ENCODE peak calls at places on chromosomes 7 and 10, in four cellular contexts. I, X, K and C are unnamed samples. For H3K36me3, the result is how much of the 10 kb centered on the place peaks cover.

GRCh38 chr10:15267496-15267895 is 99.0 kb upstream of the NMT2 start:
- DNase-seq in I (no peak), K (no peak), X (no peak), C (no peak)

GRCh38 chr7:92794386-92794785 is 42.0 kb downstream of the CDK6 start:
- DNase-seq in I (no peak), X (no peak), K (no peak), C (no peak)

GRCh38 chr10:91514025-91514424 is 103.9 kb downstream of the HECTD2 start:
- DNase-seq in K (no peak), I (no peak), X (no peak), C (no peak)

GRCh38 chr10:103917326-103918052 is 495 bp downstream of the STN1 start:
- DNase-seq in I (peak), K (peak), X (peak), C (peak)

GRCh38 chr10:84715911-84716310 is 387.5 kb downstream of the CCSER2 start:
- DNase-seq in I (no peak), K (no peak), X (no peak), C (no peak)

GRCh38 chr7:138243430-138243829 is 167.2 kb downstream of the AKR1D1 start:
- DNase-seq in X (no peak), I (no peak), K (no peak), C (no peak)

GRCh38 chr7:31642681-31643115 is 44.3 kb upstream of the PPP1R17 start:
- DNase-seq in X (no peak), I (no peak), K (no peak), C (peak)

GRCh38 chr10:58299580-58299979 is 30.6 kb downstream of the CISD1 start:
- DNase-seq in X (peak), K (no peak), I (peak), C (no peak)

GRCh38 chr7:134420509-134421125 is 38.3 kb downstream of the AKR1B1 start:
- DNase-seq in K (no peak), X (no peak), I (no peak), C (no peak)

GRCh38 chr7:21912305-21912704 is 33.4 kb downstream of the CDCA7L start:
- DNase-seq in K (no peak), I (no peak), X (no peak), C (no peak)

GRCh38 chr7:139687980-139688632 is 89.7 kb downstream of the HIPK2 start:
- DNase-seq in K (no peak), I (no peak), X (no peak), C (no peak)

GRCh38 chr10:123804716-123805115 is 86.9 kb downstream of the CPXM2 start:
- DNase-seq in X (no peak), K (no peak), I (no peak), C (no peak)

GRCh38 chr10:114340816-114341215 is 63.5 kb downstream of the AFAP1L2 start:
- DNase-seq in I (no peak), K (no peak), X (no peak), C (no peak)

GRCh38 chr10:28891058-28891713 is 213.9 kb downstream of the BAMBI start:
- DNase-seq in K (no peak), I (no peak), X (no peak), C (no peak)

GRCh38 chr10:127715782-127716378 is 21.1 kb upstream of the FOXI2 start:
- DNase-seq in K (no peak), X (no peak), I (no peak), C (no peak)

GRCh38 chr10:70380350-70381135 is 1.9 kb downstream of the LRRC20 start:
- DNase-seq in K (no peak), X (no peak), I (no peak), C (no peak)

GRCh38 chr7:94394399-94395140 is at the start of gene COL1A2:
- DNase-seq in K (peak), X (peak), I (peak), C (peak)

GRCh38 chr7:99949645-99950228 is 20.3 kb upstream of the GJC3 start:
- DNase-seq in I (no peak), X (no peak), K (no peak), C (no peak)

GRCh38 chr7:155377071-155377836 is 79.6 kb downstream of the INSIG1 start:
- DNase-seq in X (no peak), K (no peak), I (no peak), C (no peak)

GRCh38 chr7:140485463-140486265 is 6.4 kb upstream of the MKRN1 start:
- DNase-seq in K (no peak), I (no peak), X (no peak), C (no peak)

GRCh38 chr7:106095634-106096033 is 16.5 kb downstream of the SYPL1 start:
- DNase-seq in I (no peak), K (no peak), X (no peak), C (no peak)

GRCh38 chr10:7915923-7916322 is 97.6 kb downstream of the TAF3 start:
- DNase-seq in K (no peak), X (no peak), I (no peak), C (no peak)

GRCh38 chr7:98921608-98922372 is 43.5 kb downstream of the TRRAP start:
- DNase-seq in K (no peak), I (no peak), X (no peak), C (no peak)
- H3K36me3 ChIP-seq in K (half or more), I (half or more), X (under half), C (under half)

DNA sequence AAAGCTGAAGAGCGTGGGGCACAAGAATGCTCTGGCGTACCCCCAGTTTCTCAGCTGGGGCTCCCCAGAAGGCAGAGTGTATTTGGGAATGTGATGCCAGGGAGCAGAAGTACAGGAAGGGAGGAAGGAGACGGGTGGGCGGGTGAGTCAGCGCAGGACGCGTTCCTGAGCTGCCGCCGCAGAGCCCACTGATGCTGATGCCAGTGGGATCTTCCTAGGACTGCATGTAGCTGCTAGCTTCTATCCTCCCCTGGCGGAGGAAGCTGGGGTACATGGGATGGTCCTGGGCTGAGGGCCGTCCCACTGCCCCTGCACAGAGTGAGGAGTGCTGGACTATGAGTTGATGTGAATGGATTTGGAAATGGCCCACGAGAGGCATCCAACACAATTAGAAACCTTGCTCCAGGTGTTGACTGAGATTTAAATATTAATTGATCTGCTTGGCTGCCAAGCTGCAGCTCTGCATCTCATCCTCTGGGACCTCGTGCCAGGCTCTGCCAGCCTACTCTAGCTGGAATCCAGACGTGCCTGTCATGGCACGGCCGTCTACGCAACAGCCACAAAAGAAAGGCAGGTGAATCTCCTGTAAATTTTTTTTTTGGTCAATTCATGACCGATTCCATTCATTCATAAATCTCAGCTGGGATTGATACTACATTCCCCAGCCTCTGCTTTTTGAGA is 66.2 kb upstream of the RHEB start:
- DNase-seq in K (no peak), X (no peak), I (no peak), C (no peak)
- H3K36me3 ChIP-seq in K (under half), X (under half), I (under half), C (under half)

GRCh38 chr7:24923172-24923865 is 56.7 kb downstream of the OSBPL3 start:
- DNase-seq in I (no peak), K (no peak), X (no peak), C (no peak)
- H3K36me3 ChIP-seq in I (under half), K (under half), X (under half), C (under half)

GRCh38 chr10:96212911-96213310 is 58.5 kb downstream of the BLNK start:
- DNase-seq in I (no peak), X (no peak), K (no peak), C (no peak)
- H3K36me3 ChIP-seq in I (under half), X (under half), K (under half), C (under half)

GRCh38 chr7:55500117-55500516 is 72.2 kb downstream of the VOPP1 start:
- DNase-seq in I (no peak), X (no peak), K (no peak), C (no peak)
- H3K36me3 ChIP-seq in I (under half), X (under half), K (under half), C (under half)

GRCh38 chr10:74071151-74071550 is 73.2 kb downstream of the VCL start:
- DNase-seq in I (no peak), X (no peak), K (no peak), C (no peak)
- H3K36me3 ChIP-seq in I (under half), X (under half), K (under half), C (under half)

DNA sequence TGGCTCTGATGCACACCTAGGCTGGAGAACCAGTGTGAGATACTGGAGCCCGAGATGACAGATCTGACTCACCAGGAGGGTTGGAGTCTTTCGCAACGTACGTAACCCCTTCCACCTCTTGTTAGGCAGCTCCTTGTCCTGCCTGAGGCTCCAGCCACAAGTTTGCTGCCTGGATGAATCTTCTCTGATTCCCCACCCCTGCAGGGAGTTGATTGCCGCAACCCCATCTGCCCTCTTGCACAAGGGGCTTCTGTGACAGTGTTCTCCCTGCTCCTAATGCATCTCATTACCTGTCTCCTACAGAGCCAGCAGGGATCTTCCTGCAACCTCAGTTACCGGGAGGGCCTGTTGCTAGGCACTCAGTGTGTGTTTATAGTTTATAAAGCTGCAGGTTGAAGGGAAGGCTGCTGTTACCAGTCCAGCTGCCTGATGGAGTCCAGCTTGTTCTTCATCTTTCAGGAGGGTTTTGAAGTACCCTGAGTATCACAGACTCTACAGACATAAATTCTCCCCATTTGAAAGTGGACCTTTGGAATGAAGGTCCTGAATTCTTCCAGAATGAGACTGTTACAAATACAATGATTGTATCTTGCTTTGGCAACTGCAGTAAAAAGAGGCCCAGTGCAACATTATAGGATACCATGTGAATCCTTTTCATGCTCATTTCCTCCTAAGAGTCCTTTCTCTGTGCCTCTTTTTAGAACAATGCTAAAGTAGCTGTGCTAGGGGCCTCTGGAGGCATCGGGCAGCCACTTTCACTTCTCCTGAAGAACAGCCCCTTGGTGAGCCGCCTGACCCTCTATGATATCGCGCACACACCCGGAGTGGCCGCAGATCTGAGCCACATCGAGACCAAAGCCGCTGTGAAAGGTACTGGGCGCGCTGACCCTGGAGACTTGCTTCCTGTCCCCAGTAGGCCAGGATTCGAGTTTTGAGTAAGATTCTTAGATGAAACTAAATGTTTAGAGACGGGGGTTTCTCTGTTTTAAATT is 6.5 kb downstream of the MDH2 start:
- DNase-seq in I (no peak), K (no peak), X (no peak), C (no peak)
- H3K36me3 ChIP-seq in I (half or more), K (half or more), X (under half), C (under half)

GRCh38 chr7:7976677-7977076 is 8.1 kb downstream of the GLCCI1 start:
- DNase-seq in X (no peak), K (no peak), I (no peak), C (no peak)
- H3K36me3 ChIP-seq in X (under half), K (under half), I (under half), C (under half)

GRCh38 chr7:130131191-130131834 is 61.0 kb downstream of the KLHDC10 start:
- DNase-seq in I (no peak), K (no peak), X (no peak), C (no peak)

GRCh38 chr7:130133029-130133774 is 62.9 kb downstream of the KLHDC10 start:
- DNase-seq in I (no peak), K (no peak), X (no peak), C (no peak)

GRCh38 chr7:130134106-130134636 is 63.8 kb downstream of the KLHDC10 start:
- DNase-seq in X (no peak), I (no peak), K (no peak), C (no peak)

GRCh38 chr7:130134726-130135125 is 64.4 kb downstream of the KLHDC10 start:
- DNase-seq in K (no peak), X (no peak), I (no peak), C (no peak)

GRCh38 chr7:130131964-130132875 is 61.9 kb downstream of the KLHDC10 start:
- DNase-seq in I (no peak), X (no peak), K (no peak), C (no peak)
- H3K36me3 ChIP-seq in I (under half), X (under half), K (half or more), C (under half)